ENCODE peak calls at places on chromosomes 1 and 21, in nine cellular contexts. I, M, Y, S, L, J, Z, W and X are unnamed samples.

GRCh38 chr1:65964123-65964522 is 171.4 kb downstream of the PDE4B start:
- DNase-seq in I (no peak), M (no peak), Y (no peak), S (no peak), L (no peak), J (no peak), Z (no peak), W (no peak), X (no peak)

GRCh38 chr1:23745515-23745914 is 2.2 kb downstream of the ELOA start:
- DNase-seq in I (peak), M (no peak), Y (peak), S (peak), L (no peak), J (no peak), Z (peak), W (no peak), X (no peak)

GRCh38 chr21:36202721-36203602 is 46.3 kb downstream of the DOP1B start:
- DNase-seq in I (no peak), M (no peak), Y (no peak), S (no peak), L (no peak), J (no peak), Z (no peak), W (no peak), X (no peak)

GRCh38 chr1:64469977-64470669 is at the start of gene CACHD1:
- DNase-seq in I (peak), M (peak), Y (peak), S (peak), L (peak), J (peak), Z (peak), W (peak), X (peak)

GRCh38 chr1:161359316-161359715 is 8.4 kb downstream of the CFAP126 start:
- DNase-seq in I (no peak), M (no peak), Y (no peak), S (no peak), L (no peak), J (no peak), Z (no peak), W (no peak), X (no peak)

GRCh38 chr1:43563779-43564616 is 33.3 kb downstream of the PTPRF start:
- DNase-seq in I (no peak), M (no peak), Y (peak), S (no peak), L (no peak), J (no peak), Z (no peak), W (peak), X (peak)

GRCh38 chr1:205493241-205494085 is 11.0 kb upstream of the CDK18 start:
- DNase-seq in I (no peak), M (peak), Y (peak), S (peak), L (no peak), J (no peak), Z (peak), W (peak), X (no peak)

GRCh38 chr1:20410555-20410954 is 75.5 kb downstream of the CAMK2N1 start:
- DNase-seq in I (peak), M (no peak), Y (no peak), S (no peak), L (no peak), J (no peak), Z (no peak), W (no peak), X (peak)

GRCh38 chr1:89525169-89525855 is 683 bp downstream of the LRRC8B start:
- DNase-seq in I (peak), M (peak), Y (peak), S (no peak), L (no peak), J (no peak), Z (peak), W (no peak), X (peak)

GRCh38 chr1:244761279-244761678 is 74.2 kb upstream of the COX20 start:
- DNase-seq in I (no peak), M (no peak), Y (no peak), S (no peak), L (no peak), J (no peak), Z (no peak), W (no peak), X (peak)